ENCODE peak calls at places on chromosomes 7 and 10, in five cellular contexts. N is activated CD8-positive, alpha-beta memory T cell treated with anti-CD3 and anti-CD28 coated beads, Interleukin-2, amount 50 U/mL, for 48 hours; C is colonic mucosa; O is left colon; W is endothelial cell. L is an unnamed sample.

GRCh38 chr10:128804411-128804810 is 662.6 kb upstream of the MGMT start:
- DNase-seq in W (no peak), N (no peak), C (no peak), O (no peak), L (no peak)

GRCh38 chr7:37730489-37730888 is 46.9 kb downstream of the GPR141 start:
- DNase-seq in O (no peak), C (no peak), W (no peak), N (no peak), L (no peak)

GRCh38 chr7:28408105-28408973 is 4.0 kb upstream of the CREB5 start:
- DNase-seq in W (peak; percentile 23), O (peak; percentile 18), N (peak; percentile 53), C (no peak), L (no peak)

GRCh38 chr7:106598663-106599342 is 62.2 kb downstream of the CCDC71L start:
- DNase-seq in O (peak; percentile 76), C (peak; percentile 83), W (peak; percentile 62), N (peak; percentile 70), L (peak; percentile 26)

GRCh38 chr7:121003986-121004685 is 15.6 kb downstream of the CPED1 start:
- DNase-seq in W (no peak), C (no peak), N (no peak), O (no peak), L (no peak)

GRCh38 chr10:89414146-89414878 is at the start of gene IFIT5:
- DNase-seq in N (peak; percentile 82), C (peak; percentile 73), W (peak; percentile 77), O (peak; percentile 77), L (peak; percentile 65)

GRCh38 chr7:83153419-83153818 is 9.3 kb downstream of the PCLO start:
- DNase-seq in W (no peak), O (no peak), C (no peak), N (no peak), L (no peak)

GRCh38 chr10:19048479-19048878 is at the start of gene MALRD1:
- DNase-seq in C (no peak), N (no peak), O (no peak), W (no peak), L (no peak)

GRCh38 chr7:100372256-100372655 is 1.0 kb upstream of the PILRA start:
- DNase-seq in C (no peak), O (no peak), W (no peak), N (peak; percentile 68), L (peak; percentile 24)

GRCh38 chr10:88115968-88116367 is 252.5 kb downstream of the PTEN start:
- DNase-seq in C (no peak), O (no peak), N (no peak), W (no peak), L (no peak)

GRCh38 chr10:11301571-11302111 is 284.0 kb downstream of the CELF2 start:
- DNase-seq in W (no peak), N (peak; percentile 36), C (no peak), O (no peak), L (no peak)

GRCh38 chr10:113552723-113553122 is at the start of gene HABP2:
- DNase-seq in O (no peak), C (no peak), N (no peak), W (no peak), L (no peak)

GRCh38 chr7:91876391-91877133 is 3.9 kb downstream of the MTERF1 start:
- DNase-seq in O (no peak), N (no peak), C (no peak), W (no peak), L (no peak)

GRCh38 chr7:132160525-132161230 is 415.6 kb downstream of the PLXNA4 start:
- DNase-seq in O (no peak), W (no peak), C (no peak), N (no peak), L (no peak)

GRCh38 chr7:50826371-50827172 is 43.9 kb upstream of the GRB10 start:
- DNase-seq in W (no peak), C (peak; percentile 3), N (peak; percentile 58), O (no peak), L (peak; percentile 24)

GRCh38 chr10:76149602-76150138 is 718.2 kb downstream of the LRMDA start:
- DNase-seq in N (no peak), W (no peak), C (no peak), O (no peak), L (no peak)

GRCh38 chr7:10889266-10889898 is 84.3 kb upstream of the PHF14 start:
- DNase-seq in W (peak; percentile 37), N (no peak), C (peak; percentile 20), O (peak; percentile 18), L (peak; percentile 37)